ENCODE peak calls at places on chromosomes 16 and 17, in ten cellular contexts. One of them, this sample, is unnamed.

GRCh38 chr17:63555475-63556156 is 5.3 kb downstream of the DCAF7 start:
- DNase-seq in GDM1: no peak
- DNase-seq in C1 segment of cervical spinal cord: no peak
- DNase-seq in stromal cell of bone marrow: no peak
- DNase-seq in GM04503: no peak
- DNase-seq in activated CD4-positive, CD25-positive, alpha-beta regulatory T cell: no peak
- DNase-seq in body of pancreas: peak; percentile 41
- DNase-seq in NCI-H2081: no peak
- DNase-seq in GM13976: no peak
- DNase-seq in activated CD8-positive, alpha-beta memory T cell treated with anti-CD3 and anti-CD28 coated beads for 48 hours: no peak
- DNase-seq in this sample: no peak

GRCh38 chr16:26598061-26598460 is 468.7 kb upstream of the C16orf82 start:
- DNase-seq in GDM1: no peak
- DNase-seq in GM04503: no peak
- DNase-seq in C1 segment of cervical spinal cord: no peak
- DNase-seq in NCI-H2081: no peak
- DNase-seq in body of pancreas: no peak
- DNase-seq in activated CD4-positive, CD25-positive, alpha-beta regulatory T cell: peak; percentile 21
- DNase-seq in stromal cell of bone marrow: no peak
- DNase-seq in activated CD8-positive, alpha-beta memory T cell treated with anti-CD3 and anti-CD28 coated beads for 48 hours: peak; percentile 23
- DNase-seq in GM13976: no peak
- DNase-seq in this sample: no peak

GRCh38 chr16:35598696-35599332 is 2139.4 kb downstream of the TP53TG3F start:
- DNase-seq in GM04503: no peak
- DNase-seq in NCI-H2081: peak; percentile 67
- DNase-seq in body of pancreas: no peak
- DNase-seq in activated CD8-positive, alpha-beta memory T cell treated with anti-CD3 and anti-CD28 coated beads for 48 hours: no peak
- DNase-seq in C1 segment of cervical spinal cord: no peak
- DNase-seq in stromal cell of bone marrow: no peak
- DNase-seq in activated CD4-positive, CD25-positive, alpha-beta regulatory T cell: no peak
- DNase-seq in GDM1: no peak
- DNase-seq in GM13976: no peak
- DNase-seq in this sample: no peak

GRCh38 chr17:9976283-9977009 is 71.4 kb upstream of the RCVRN start:
- DNase-seq in stromal cell of bone marrow: no peak
- DNase-seq in GM04503: no peak
- DNase-seq in body of pancreas: no peak
- DNase-seq in C1 segment of cervical spinal cord: no peak
- DNase-seq in activated CD4-positive, CD25-positive, alpha-beta regulatory T cell: no peak
- DNase-seq in GM13976: no peak
- DNase-seq in GDM1: no peak
- DNase-seq in NCI-H2081: no peak
- DNase-seq in activated CD8-positive, alpha-beta memory T cell treated with anti-CD3 and anti-CD28 coated beads for 48 hours: no peak
- DNase-seq in this sample: no peak

GRCh38 chr16:10521681-10522274 is 58.6 kb downstream of the EMP2 start:
- DNase-seq in GM04503: no peak
- DNase-seq in GM13976: peak; percentile 68
- DNase-seq in GDM1: peak; percentile 24
- DNase-seq in C1 segment of cervical spinal cord: peak; percentile 3
- DNase-seq in stromal cell of bone marrow: peak; percentile 54
- DNase-seq in NCI-H2081: no peak
- DNase-seq in activated CD8-positive, alpha-beta memory T cell treated with anti-CD3 and anti-CD28 coated beads for 48 hours: no peak
- DNase-seq in activated CD4-positive, CD25-positive, alpha-beta regulatory T cell: no peak
- DNase-seq in body of pancreas: peak; percentile 64
- DNase-seq in this sample: peak; percentile 28

GRCh38 chr17:16100737-16101400 is 101.2 kb downstream of the TTC19 start:
- DNase-seq in body of pancreas: no peak
- DNase-seq in stromal cell of bone marrow: no peak
- DNase-seq in NCI-H2081: no peak
- DNase-seq in GM04503: no peak
- DNase-seq in activated CD4-positive, CD25-positive, alpha-beta regulatory T cell: no peak
- DNase-seq in GM13976: no peak
- DNase-seq in C1 segment of cervical spinal cord: no peak
- DNase-seq in GDM1: no peak
- DNase-seq in activated CD8-positive, alpha-beta memory T cell treated with anti-CD3 and anti-CD28 coated beads for 48 hours: no peak
- DNase-seq in this sample: no peak

GRCh38 chr16:9248162-9248561 is 156.7 kb downstream of the HAPSTR1 start:
- DNase-seq in activated CD8-positive, alpha-beta memory T cell treated with anti-CD3 and anti-CD28 coated beads for 48 hours: no peak
- DNase-seq in NCI-H2081: no peak
- DNase-seq in C1 segment of cervical spinal cord: no peak
- DNase-seq in stromal cell of bone marrow: no peak
- DNase-seq in GM04503: no peak
- DNase-seq in GDM1: no peak
- DNase-seq in GM13976: no peak
- DNase-seq in body of pancreas: no peak
- DNase-seq in activated CD4-positive, CD25-positive, alpha-beta regulatory T cell: no peak
- DNase-seq in this sample: no peak

GRCh38 chr17:30344283-30345088 is 10.6 kb upstream of the TMIGD1 start:
- DNase-seq in body of pancreas: peak; percentile 77
- DNase-seq in NCI-H2081: peak; percentile 70
- DNase-seq in stromal cell of bone marrow: no peak
- DNase-seq in GM04503: peak; percentile 39
- DNase-seq in C1 segment of cervical spinal cord: peak; percentile 44
- DNase-seq in activated CD4-positive, CD25-positive, alpha-beta regulatory T cell: no peak
- DNase-seq in GM13976: no peak
- DNase-seq in activated CD8-positive, alpha-beta memory T cell treated with anti-CD3 and anti-CD28 coated beads for 48 hours: no peak
- DNase-seq in GDM1: peak; percentile 7
- DNase-seq in this sample: peak; percentile 66

GRCh38 chr17:17853811-17854527 is 17.2 kb upstream of the SREBF1 start:
- DNase-seq in C1 segment of cervical spinal cord: no peak
- DNase-seq in NCI-H2081: no peak
- DNase-seq in activated CD4-positive, CD25-positive, alpha-beta regulatory T cell: no peak
- DNase-seq in body of pancreas: no peak
- DNase-seq in activated CD8-positive, alpha-beta memory T cell treated with anti-CD3 and anti-CD28 coated beads for 48 hours: no peak
- DNase-seq in GDM1: no peak
- DNase-seq in GM04503: no peak
- DNase-seq in stromal cell of bone marrow: no peak
- DNase-seq in GM13976: no peak
- DNase-seq in this sample: no peak

GRCh38 chr16:88782454-88783390 is 2.3 kb downstream of the PIEZO1 start:
- DNase-seq in activated CD4-positive, CD25-positive, alpha-beta regulatory T cell: peak; percentile 49
- DNase-seq in GDM1: no peak
- DNase-seq in stromal cell of bone marrow: peak; percentile 69
- DNase-seq in activated CD8-positive, alpha-beta memory T cell treated with anti-CD3 and anti-CD28 coated beads for 48 hours: no peak
- DNase-seq in NCI-H2081: no peak
- DNase-seq in body of pancreas: no peak
- DNase-seq in GM13976: no peak
- DNase-seq in C1 segment of cervical spinal cord: peak; percentile 30
- DNase-seq in GM04503: no peak
- DNase-seq in this sample: no peak